ENCODE peak calls at places on chromosomes 2 and 18, in five cellular contexts. W is KBM-7, B is aorta, K is GM13977, F is GM12891. M is an unnamed sample.

GRCh38 chr18:76368976-76369375 is 126.1 kb downstream of the ZNF516 start:
- DNase-seq in W (no peak), B (no peak), K (no peak), F (no peak), M (no peak)

GRCh38 chr2:137957033-137957432 is 7.2 kb upstream of the HNMT start:
- DNase-seq in W (no peak), B (no peak), K (no peak), F (no peak), M (peak)

GRCh38 chr18:55381277-55381676 is 206.7 kb downstream of the TCF4 start:
- DNase-seq in W (no peak), B (no peak), K (no peak), F (no peak), M (peak)

GRCh38 chr2:119544075-119545031 is at the start of gene CFAP221:
- DNase-seq in W (peak), B (peak), K (peak), F (peak), M (no peak)

GRCh38 chr2:33766175-33766574 is 167.1 kb upstream of the FAM98A start:
- DNase-seq in W (no peak), B (no peak), K (no peak), F (no peak), M (no peak)

GRCh38 chr2:109207201-109207600 is 78.2 kb downstream of the SH3RF3 start:
- DNase-seq in W (no peak), B (no peak), K (no peak), F (no peak), M (no peak)

GRCh38 chr2:191462370-191462769 is 215.6 kb upstream of the NABP1 start:
- DNase-seq in W (no peak), B (no peak), K (no peak), F (no peak), M (no peak)

GRCh38 chr2:23658466-23658942 is 268.4 kb downstream of the ATAD2B start:
- DNase-seq in W (no peak), B (no peak), K (peak), F (peak), M (no peak)

GRCh38 chr2:79941172-79941571 is 363.4 kb downstream of the LRRTM1 start:
- DNase-seq in W (no peak), B (no peak), K (no peak), F (no peak), M (no peak)

GRCh38 chr18:74731097-74731496 is 133.4 kb downstream of the ZNF407 start:
- DNase-seq in W (no peak), B (no peak), K (no peak), F (no peak), M (no peak)

GRCh38 chr2:200466703-200467418 is 43.0 kb downstream of the KCTD18 start:
- DNase-seq in W (no peak), B (no peak), K (no peak), F (no peak), M (no peak)

GRCh38 chr18:35730738-35731370 is 149.3 kb downstream of the GALNT1 start:
- DNase-seq in W (no peak), B (no peak), K (no peak), F (no peak), M (no peak)

GRCh38 chr2:72722492-72723090 is 103.2 kb downstream of the EXOC6B start:
- DNase-seq in W (no peak), B (no peak), K (no peak), F (no peak), M (peak)

GRCh38 chr18:48445540-48445939 is 36.4 kb upstream of the ZBTB7C start:
- DNase-seq in W (peak), B (peak), K (peak), F (peak), M (peak)

GRCh38 chr2:219155054-219155644 is 5.5 kb downstream of the NHEJ1 start:
- DNase-seq in W (peak), B (no peak), K (peak), F (no peak), M (no peak)

GRCh38 chr2:236949089-236949935 is 136.4 kb upstream of the COPS8 start:
- DNase-seq in W (no peak), B (no peak), K (no peak), F (no peak), M (no peak)

GRCh38 chr2:127700527-127701192 is 637 bp upstream of the SFT2D3 start:
- DNase-seq in W (peak), B (no peak), K (peak), F (peak), M (no peak)